ENCODE peak calls at places on chromosome X, in four cellular contexts. G is neural progenitor cell, B is GM13977, Q is AG10803. M is an unnamed sample.

GRCh38 chrX:7120578-7121219 is 26.8 kb upstream of the STS start:
- DNase-seq in G (no peak), Q (no peak), B (no peak), M (no peak)

GRCh38 chrX:150845091-150845490 is 53.4 kb downstream of the CD99L2 start:
- DNase-seq in B (no peak), Q (no peak), G (no peak), M (no peak)

GRCh38 chrX:46912673-46913491 is 661 bp downstream of the JADE3 start:
- DNase-seq in G (peak), Q (peak), B (peak), M (peak)

GRCh38 chrX:136162827-136163427 is 15.6 kb downstream of the FHL1 start:
- DNase-seq in Q (peak), B (no peak), G (peak), M (peak)

GRCh38 chrX:11770320-11770719 is 12.3 kb downstream of the MSL3 start:
- DNase-seq in Q (peak), G (peak), B (peak), M (peak)

GRCh38 chrX:17042046-17042445 is 95.6 kb downstream of the REPS2 start:
- DNase-seq in B (no peak), Q (peak), G (no peak), M (no peak)

GRCh38 chrX:154008521-154008920 is 11.2 kb downstream of the IRAK1 start:
- DNase-seq in G (no peak), Q (no peak), B (no peak), M (peak)

GRCh38 chrX:129654652-129655546 is at the start of gene APLN:
- DNase-seq in Q (peak), G (peak), B (no peak), M (peak)

GRCh38 chrX:18353931-18354368 is 538 bp downstream of the SCML2 start:
- DNase-seq in B (no peak), G (peak), Q (peak), M (no peak)

GRCh38 chrX:106906361-106906760 is 3.2 kb upstream of the RIPPLY1 start:
- DNase-seq in B (no peak), G (no peak), Q (no peak), M (no peak)

GRCh38 chrX:103864149-103864548 is 32.1 kb upstream of the RAB9B start:
- DNase-seq in Q (no peak), G (no peak), B (no peak), M (no peak)

GRCh38 chrX:72097081-72097480 is 34.6 kb downstream of the RTL5 start:
- DNase-seq in G (no peak), Q (no peak), B (no peak), M (no peak)

GRCh38 chrX:47241201-47242011 is 8.6 kb downstream of the USP11 start:
- DNase-seq in Q (no peak), B (no peak), G (no peak), M (no peak)

GRCh38 chrX:37926700-37927099 is 79.3 kb upstream of the DYNLT3 start:
- DNase-seq in B (no peak), G (peak), Q (peak), M (peak)

GRCh38 chrX:72408885-72409284 is 103.2 kb upstream of the CITED1 start:
- DNase-seq in B (no peak), G (no peak), Q (no peak), M (peak)

GRCh38 chrX:125090046-125090445 is 229.6 kb upstream of the TEX13C start:
- DNase-seq in Q (no peak), B (no peak), G (no peak), M (no peak)

GRCh38 chrX:41010188-41010846 is 74.9 kb upstream of the USP9X start:
- DNase-seq in G (peak), B (peak), Q (peak), M (peak)

GRCh38 chrX:9682456-9682855 is 83.2 kb downstream of the GPR143 start:
- DNase-seq in G (peak), Q (peak), B (no peak), M (no peak)
- TF ChIP-seq CTCF in G (peak), Q (peak), B (no peak), M (no peak)

GRCh38 chrX:68685722-68686683 is 38.5 kb downstream of the STARD8 start:
- DNase-seq in B (peak), Q (peak), G (peak), M (peak)
- TF ChIP-seq CTCF in B (peak), Q (peak), G (peak), M (no peak)

DNA sequence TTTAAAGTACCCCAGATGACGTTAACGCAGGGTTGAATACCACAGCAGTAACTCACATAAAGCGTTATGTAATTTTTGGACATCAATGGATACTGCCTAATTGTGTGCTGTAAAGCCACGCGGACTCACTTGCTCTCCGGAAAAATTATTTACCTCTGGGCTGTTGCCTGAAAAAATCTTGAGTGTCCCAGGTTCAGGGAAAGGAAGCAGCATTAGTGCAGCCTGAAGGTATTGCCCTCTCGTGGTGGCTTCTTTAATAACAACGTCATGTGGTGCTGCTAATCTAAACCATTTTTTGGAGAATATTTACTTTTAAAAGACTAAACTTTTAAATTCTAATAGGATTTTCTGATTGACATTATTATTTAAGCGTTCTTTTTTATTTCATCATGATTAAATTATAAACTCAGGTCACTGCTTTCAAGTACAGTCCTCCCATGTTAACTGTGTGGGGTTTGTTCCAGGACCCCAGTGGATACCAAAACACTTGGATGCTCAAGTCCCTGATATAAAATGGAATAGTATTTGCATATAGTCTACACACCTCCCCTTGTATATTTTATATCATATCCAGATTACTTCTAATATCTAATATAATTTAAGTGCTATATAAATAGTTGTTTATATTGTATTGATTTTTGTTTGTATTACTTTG is 384.8 kb downstream of the FAM133A start:
- DNase-seq in Q (no peak), G (peak), B (peak), M (peak)
- TF ChIP-seq CTCF in Q (peak), G (peak), B (peak), M (no peak)

GRCh38 chrX:30513284-30513683 is 64.3 kb downstream of the TASL start:
- DNase-seq in G (peak), Q (no peak), B (peak), M (peak)
- TF ChIP-seq CTCF in G (peak), Q (peak), B (peak), M (no peak)

DNA sequence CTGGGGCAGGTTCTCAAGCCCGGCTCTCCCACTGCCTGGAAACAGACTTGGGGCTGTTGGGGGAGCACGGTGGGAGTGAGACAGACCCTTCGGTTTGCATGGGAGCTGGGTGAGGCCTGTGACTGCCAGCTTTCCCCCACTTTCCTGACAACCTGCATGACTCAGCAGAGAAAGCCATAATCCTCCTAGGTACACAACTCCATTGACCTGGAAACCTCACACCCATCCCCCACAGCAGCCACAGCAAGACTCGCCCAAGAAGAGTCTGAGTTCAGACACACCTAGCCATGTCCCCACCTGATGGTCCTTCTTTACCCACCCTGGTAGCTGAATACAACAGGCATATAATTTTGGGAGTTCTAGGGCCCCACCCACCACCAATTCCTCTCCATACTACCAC is 57.6 kb upstream of the UBQLN2 start:
- DNase-seq in Q (no peak), B (no peak), G (no peak), M (no peak)
- TF ChIP-seq CTCF in Q (no peak), B (no peak), G (no peak), M (no peak)

M was measured in GM20000.